ENCODE peak calls at places on chromosomes 16 and 17, in four cellular contexts. R is HepG2, F is GM12878, Y is K562. D is an unnamed sample.

GRCh38 chr16:49754495-49755290 is 101.2 kb downstream of the ZNF423 start:
- DNase-seq in F (no peak), R (no peak), Y (no peak), D (peak; percentile 47)

GRCh38 chr16:82133798-82134197 is 36.2 kb downstream of the MPHOSPH6 start:
- DNase-seq in R (no peak), F (no peak), Y (no peak), D (no peak)

GRCh38 chr17:67520282-67520906 is 143.3 kb downstream of the PITPNC1 start:
- DNase-seq in Y (no peak), F (no peak), R (no peak), D (no peak)

GRCh38 chr17:42163113-42163512 is 8.3 kb upstream of the RAB5C start:
- DNase-seq in F (no peak), R (peak; percentile 49), Y (peak; percentile 68), D (peak; percentile 87)

GRCh38 chr16:67470314-67470713 is 10.6 kb downstream of the ATP6V0D1 start:
- DNase-seq in R (no peak), Y (no peak), F (no peak), D (no peak)

GRCh38 chr16:75351183-75351582 is 82.1 kb downstream of the CFDP1 start:
- DNase-seq in Y (no peak), F (no peak), R (no peak), D (no peak)

GRCh38 chr16:89093602-89094251 is at the start of gene ACSF3:
- DNase-seq in Y (peak; percentile 81), R (no peak), F (no peak), D (peak; percentile 48)

GRCh38 chr16:16045311-16045710 is 95.9 kb downstream of the ABCC1 start:
- DNase-seq in F (no peak), R (no peak), Y (no peak), D (no peak)

GRCh38 chr16:63998-64913 is 8.2 kb downstream of the RHBDF1 start:
- DNase-seq in F (no peak), R (no peak), Y (no peak), D (no peak)

GRCh38 chr16:62225675-62226074 is 189.4 kb upstream of the CDH8 start:
- DNase-seq in Y (peak; percentile 74), F (peak; percentile 24), R (peak; percentile 76), D (peak; percentile 94)

DNA sequence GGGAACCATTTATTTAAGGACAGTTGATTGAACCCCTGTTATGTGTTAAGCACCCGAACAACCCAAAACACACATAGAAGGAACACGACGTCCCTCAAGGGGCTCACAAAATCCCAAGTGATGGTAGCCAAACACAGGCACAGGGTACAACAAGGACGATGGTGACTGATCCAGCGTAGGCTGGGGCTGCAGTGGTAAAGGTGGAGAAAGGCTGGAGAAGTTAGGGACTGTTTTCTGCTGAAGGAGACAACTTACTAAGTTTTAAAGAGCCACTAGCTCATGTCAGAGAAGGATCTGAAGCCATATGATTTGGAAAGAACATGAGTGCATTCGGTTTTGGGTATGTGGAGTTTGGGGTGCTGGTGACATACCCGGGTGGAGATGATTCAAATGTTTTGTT is 229.6 kb upstream of the TNRC6C start:
- DNase-seq in Y (no peak), F (no peak), R (no peak), D (no peak)
- TF ChIP-seq CREM in Y (no peak), F (no peak), R (no peak), D (no peak)

GRCh38 chr17:29115906-29116651 is 64.1 kb downstream of the MYO18A start:
- DNase-seq in R (peak; percentile 36), Y (peak; percentile 50), F (no peak), D (peak; percentile 76)
- TF ChIP-seq CREM in R (no peak), Y (no peak), F (no peak), D (no peak)

DNA sequence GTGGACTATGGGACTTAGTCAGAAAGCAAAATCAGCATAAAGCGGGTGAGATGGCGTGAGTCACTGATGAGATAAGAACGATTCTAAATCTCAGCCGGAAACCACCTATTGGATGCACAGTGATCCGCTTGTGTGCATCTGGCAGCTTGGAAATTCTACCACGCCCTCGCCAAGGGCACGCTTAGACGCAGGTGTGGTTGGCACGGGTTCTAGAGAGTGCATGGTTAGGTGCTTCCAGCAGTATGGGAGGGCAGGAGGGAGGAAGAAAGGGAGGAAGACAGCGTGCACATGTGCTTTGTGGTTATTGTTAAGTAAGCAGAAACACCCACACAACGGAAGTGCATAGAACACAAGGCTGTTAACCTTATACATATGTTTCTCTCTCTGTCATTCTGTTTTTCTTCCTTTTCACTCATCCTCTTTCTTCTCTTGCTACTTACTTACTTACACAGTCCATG is 374.0 kb upstream of the ASIC2 start:
- DNase-seq in R (no peak), F (peak; percentile 48), Y (peak; percentile 7), D (no peak)
- TF ChIP-seq CREM in R (no peak), F (no peak), Y (no peak), D (no peak)

GRCh38 chr16:29708917-29709600 is 30.1 kb downstream of the QPRT start:
- DNase-seq in F (no peak), R (no peak), Y (no peak), D (peak; percentile 74)

GRCh38 chr16:29701214-29701555 is 22.2 kb downstream of the QPRT start:
- DNase-seq in R (no peak), Y (no peak), F (no peak), D (no peak)

GRCh38 chr16:29700253-29700987 is 21.4 kb downstream of the QPRT start:
- DNase-seq in R (peak; percentile 71), Y (peak; percentile 91), F (no peak), D (peak; percentile 83)

GRCh38 chr16:29702307-29702706 is 23.3 kb downstream of the QPRT start:
- DNase-seq in F (peak; percentile 35), R (no peak), Y (no peak), D (no peak)

GRCh38 chr16:29705030-29705429 is 26.1 kb downstream of the QPRT start:
- DNase-seq in F (no peak), R (no peak), Y (no peak), D (no peak)
- TF ChIP-seq CREM in F (no peak), R (no peak), Y (no peak), D (no peak)

GRCh38 chr17:46035112-46035818 is 36.2 kb downstream of the STH start:
- DNase-seq in R (no peak), Y (no peak), F (no peak), D (no peak)
- TF ChIP-seq CREM in R (no peak), Y (no peak), F (no peak), D (no peak)

DNA sequence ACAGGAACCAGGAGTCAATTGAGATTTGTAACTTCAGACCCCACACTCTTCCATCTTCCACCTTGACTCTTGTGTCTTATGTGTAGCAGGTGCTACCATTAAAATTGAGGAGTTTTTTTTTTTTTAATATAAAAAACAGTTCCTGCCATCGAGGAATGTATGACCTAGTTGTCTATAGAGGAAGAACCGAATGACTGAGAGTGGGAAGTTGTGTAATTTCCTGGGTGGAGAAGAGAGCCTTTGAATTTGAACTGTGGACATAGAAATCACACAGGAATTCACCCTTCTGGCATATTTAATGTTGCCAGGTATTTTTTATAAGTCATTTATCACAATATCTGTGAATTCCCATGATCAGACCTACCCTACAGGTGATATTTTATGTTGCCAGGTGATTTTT is 22.0 kb downstream of the SP2 start:
- DNase-seq in Y (no peak), F (no peak), R (no peak), D (no peak)
- TF ChIP-seq CREM in Y (no peak), F (no peak), R (no peak), D (no peak)

DNA sequence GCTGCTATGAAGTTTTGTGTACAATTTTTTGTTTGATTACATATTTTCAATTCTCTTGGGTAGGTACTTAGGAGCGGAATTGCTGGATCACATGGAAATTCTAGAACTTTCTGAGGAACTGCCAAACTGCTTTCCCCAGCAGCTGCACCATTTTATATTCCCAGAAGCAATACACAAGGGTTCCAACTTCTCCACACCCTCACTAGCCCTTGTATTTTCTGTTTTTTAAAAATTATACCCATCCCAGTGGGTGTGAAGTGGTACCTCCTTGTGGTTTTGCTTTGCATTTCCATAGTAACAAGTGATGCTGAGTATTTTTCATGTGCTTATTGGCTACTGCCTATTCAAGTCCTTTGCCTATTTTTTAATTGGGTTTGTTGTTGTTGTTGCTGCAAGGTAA is 20.9 kb downstream of the NACA2 start:
- DNase-seq in F (no peak), R (no peak), Y (no peak), D (no peak)
- TF ChIP-seq CREM in F (no peak), R (no peak), Y (no peak), D (no peak)

GRCh38 chr17:33434841-33435240 is 141.7 kb upstream of the ASIC2 start:
- DNase-seq in Y (no peak), R (no peak), F (no peak), D (no peak)
- TF ChIP-seq CREM in Y (no peak), R (no peak), F (no peak), D (no peak)

GRCh38 chr17:32588135-32588534 is 101.3 kb downstream of the CDK5R1 start:
- DNase-seq in R (no peak), F (no peak), Y (no peak), D (no peak)

GRCh38 chr17:32586666-32587065 is 99.9 kb downstream of the CDK5R1 start:
- DNase-seq in F (no peak), Y (no peak), R (no peak), D (no peak)

GRCh38 chr17:32583053-32583452 is 96.3 kb downstream of the CDK5R1 start:
- DNase-seq in F (no peak), Y (no peak), R (no peak), D (no peak)

GRCh38 chr17:32588982-32589381 is 102.2 kb downstream of the CDK5R1 start:
- DNase-seq in R (peak; percentile 11), Y (peak; percentile 29), F (no peak), D (peak; percentile 46)

DNA sequence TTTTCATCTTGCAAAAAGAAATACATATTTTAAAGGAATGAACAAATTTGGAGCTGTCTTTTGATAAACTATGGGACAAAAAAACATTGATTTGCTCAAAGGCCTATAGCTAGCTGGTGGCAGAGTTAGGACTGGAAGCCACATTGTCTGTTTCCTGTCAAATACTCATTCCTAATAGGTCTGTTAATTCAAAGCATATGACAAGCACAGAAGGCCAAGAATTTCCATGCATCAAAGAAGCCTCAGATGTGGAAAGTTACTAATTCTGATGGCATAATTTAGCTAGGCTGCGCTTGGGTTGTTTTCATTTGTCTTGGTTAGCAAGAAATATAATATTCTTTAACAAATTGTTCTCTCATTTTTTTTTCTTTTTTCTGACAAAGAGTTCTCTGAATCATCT is 98.0 kb downstream of the CDK5R1 start:
- DNase-seq in F (no peak), R (no peak), Y (no peak), D (no peak)
- TF ChIP-seq CREM in F (no peak), R (no peak), Y (no peak), D (no peak)

DNA sequence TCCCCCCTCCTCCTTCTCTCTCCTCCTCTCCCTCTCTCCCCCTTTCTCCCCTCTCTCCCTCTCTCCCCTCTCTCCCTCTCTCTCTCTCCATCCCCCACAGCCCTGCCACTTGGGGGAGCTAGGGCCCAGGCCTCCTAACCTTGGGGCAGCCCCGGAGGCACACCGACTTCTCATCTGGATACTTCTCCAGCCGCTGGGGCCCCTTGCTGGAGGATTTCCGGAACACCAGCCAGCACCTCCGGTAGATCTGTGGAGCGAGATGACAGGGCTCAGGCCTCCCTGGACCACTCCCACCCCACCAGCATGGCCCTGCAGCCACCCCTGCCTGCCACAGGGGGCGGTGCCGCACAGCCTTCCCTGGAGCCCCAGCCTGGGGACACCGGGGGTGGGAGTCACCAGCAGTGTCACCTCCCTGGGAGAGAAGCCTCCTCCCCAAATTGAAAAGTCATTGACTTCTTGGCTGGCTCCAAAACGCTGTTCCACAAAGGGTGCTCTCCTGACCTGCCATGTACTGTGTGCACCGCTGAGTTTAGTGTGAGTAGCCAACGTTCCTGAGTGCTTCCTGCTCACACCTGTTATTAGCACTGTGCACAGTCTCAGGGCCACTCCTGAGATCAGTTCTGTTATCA is 10.5 kb downstream of the DOK4 start:
- DNase-seq in R (peak; percentile 69), Y (peak; percentile 88), F (no peak), D (peak; percentile 95)
- TF ChIP-seq CREM in R (no peak), Y (peak; percentile 35), F (no peak), D (no peak)

D was measured in WTC11.